ENCODE peak calls at places on chromosomes 3 and 15, in four cellular contexts. K is transverse colon, E is H1, W is body of pancreas. I is an unnamed sample. For H3K4me1, the result is how much of the 10 kb centered on the place peaks cover.

GRCh38 chr3:109460961-109461360 is 123.6 kb upstream of the DPPA4 start:
- DNase-seq in E (no peak), W (no peak), K (no peak), I (no peak)

GRCh38 chr3:834679-835078 is 258.1 kb upstream of the CNTN6 start:
- DNase-seq in E (no peak), K (no peak), W (no peak), I (no peak)

GRCh38 chr3:177478170-177478859 is 281.0 kb upstream of the TBL1XR1 start:
- DNase-seq in K (no peak), W (peak), E (no peak), I (no peak)

GRCh38 chr15:80289558-80290277 is 37.7 kb upstream of the CTXND1 start:
- DNase-seq in E (no peak), K (no peak), W (no peak), I (no peak)

GRCh38 chr15:58224068-58224467 is 85.9 kb downstream of the AQP9 start:
- DNase-seq in E (no peak), K (no peak), W (no peak), I (no peak)

GRCh38 chr3:178263236-178263916 is 272.9 kb upstream of the KCNMB2 start:
- DNase-seq in E (no peak), K (no peak), W (no peak), I (no peak)

GRCh38 chr3:29022976-29023375 is 257.9 kb upstream of the RBMS3 start:
- DNase-seq in E (no peak), W (no peak), K (no peak), I (no peak)

GRCh38 chr3:196144383-196145105 is 62.7 kb upstream of the TFRC start:
- DNase-seq in E (no peak), K (no peak), W (no peak), I (no peak)

GRCh38 chr3:174099724-174100123 is 702.2 kb downstream of the NLGN1 start:
- DNase-seq in W (no peak), E (no peak), K (no peak), I (no peak)

GRCh38 chr3:29064085-29064484 is 216.8 kb upstream of the RBMS3 start:
- DNase-seq in W (no peak), K (no peak), E (no peak), I (no peak)

GRCh38 chr15:39202641-39203040 is 378.2 kb upstream of the THBS1 start:
- DNase-seq in W (no peak), E (no peak), K (no peak), I (no peak)

GRCh38 chr3:69009559-69010410 is 3.7 kb downstream of the EOGT start:
- DNase-seq in K (no peak), W (no peak), E (peak), I (no peak)

GRCh38 chr15:70526221-70526973 is 237.0 kb downstream of the UACA start:
- DNase-seq in E (no peak), K (peak), W (no peak), I (peak)

GRCh38 chr3:53730565-53730964 is 115.7 kb downstream of the CHDH start:
- DNase-seq in K (no peak), E (no peak), W (no peak), I (no peak)

GRCh38 chr3:121913305-121913704 is 19.1 kb downstream of the SLC15A2 start:
- DNase-seq in K (no peak), E (no peak), W (no peak), I (no peak)

GRCh38 chr3:141796436-141797166 is 33.4 kb downstream of the GRK7 start:
- DNase-seq in K (peak), W (peak), E (no peak), I (no peak)

GRCh38 chr3:52197842-52198625 is at the start of gene ALAS1:
- DNase-seq in K (peak), E (peak), W (peak), I (peak)
- H3K4me1 ChIP-seq in K (under half), E (under half), W (under half), I (half or more)

GRCh38 chr3:159169828-159170227 is 368.0 kb downstream of the MFSD1 start:
- DNase-seq in E (no peak), W (no peak), K (no peak), I (no peak)
- TF ChIP-seq POLR2A in E (no peak), W (no peak), K (no peak), I (no peak)

GRCh38 chr15:55170361-55170760 is 26.4 kb downstream of the RSL24D1 start:
- DNase-seq in K (no peak), E (no peak), W (no peak), I (no peak)

GRCh38 chr15:55164284-55164683 is 32.5 kb downstream of the RSL24D1 start:
- DNase-seq in E (no peak), K (no peak), W (peak), I (no peak)

DNA sequence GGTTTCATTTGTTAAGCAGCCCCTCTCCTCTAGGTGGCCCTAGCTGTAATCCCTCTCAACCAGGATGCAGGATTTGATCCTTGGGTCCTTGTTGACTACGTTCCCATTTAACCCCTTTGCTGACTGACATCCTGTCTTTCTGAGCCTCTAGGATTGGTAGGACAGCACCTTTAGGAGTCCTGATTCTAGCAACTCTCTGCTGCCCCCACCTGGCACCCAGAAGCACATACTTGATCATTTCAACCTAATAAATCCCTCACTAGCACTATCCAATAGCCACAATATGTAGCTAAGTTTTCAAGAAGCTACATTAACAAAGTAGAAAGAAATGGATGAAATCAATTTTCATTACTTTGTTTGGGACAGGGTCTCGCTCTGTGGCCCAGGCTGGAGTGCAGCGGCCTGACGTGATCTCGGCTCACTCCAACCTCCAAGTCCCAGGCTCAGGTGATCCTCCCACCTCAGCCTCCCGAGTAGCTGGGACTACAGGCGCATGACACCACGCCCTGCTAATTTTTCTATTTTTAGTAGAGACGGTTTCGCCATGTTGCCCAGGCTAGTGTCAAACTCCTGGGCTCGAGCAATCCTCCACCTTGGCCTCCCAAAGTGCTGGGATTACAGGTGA is 28.3 kb downstream of the RSL24D1 start:
- DNase-seq in K (peak), E (peak), W (peak), I (peak)
- TF ChIP-seq CTCF in K (peak), E (peak), W (peak), I (peak)

GRCh38 chr3:108404409-108404808 is 106.0 kb downstream of the MYH15 start:
- DNase-seq in E (no peak), W (no peak), K (no peak), I (no peak)
- H3K4me1 ChIP-seq in E (under half), W (under half), K (under half), I (under half)

GRCh38 chr3:154323921-154324738 is at the start of gene DHX36:
- DNase-seq in W (peak), K (peak), E (peak), I (peak)
- TF ChIP-seq POLR2A in W (peak), K (peak), E (peak), I (peak)

GRCh38 chr3:98584563-98584962 is 8.8 kb downstream of the CPOX start:
- DNase-seq in E (no peak), W (no peak), K (no peak), I (no peak)

GRCh38 chr3:98583766-98584165 is 9.6 kb downstream of the CPOX start:
- DNase-seq in E (no peak), W (no peak), K (no peak), I (no peak)

GRCh38 chr3:98592345-98592935 is 971 bp downstream of the CPOX start:
- DNase-seq in W (no peak), E (no peak), K (no peak), I (no peak)

GRCh38 chr3:98589331-98589870 is 4.0 kb downstream of the CPOX start:
- DNase-seq in E (no peak), W (no peak), K (no peak), I (no peak)

GRCh38 chr3:98587654-98588532 is 5.5 kb downstream of the CPOX start:
- DNase-seq in E (no peak), W (no peak), K (no peak), I (no peak)
- TF ChIP-seq CTCF in E (no peak), W (no peak), K (no peak), I (no peak)

I was measured in tibial nerve.